ENCODE peak calls at places on chromosomes 7 and 10, in six cellular contexts. One of them, this sample, is unnamed.

GRCh38 chr10:97689637-97690036 is 2.6 kb upstream of the AVPI1 start:
- DNase-seq in uterus: no peak
- DNase-seq in OCI-LY7: no peak
- DNase-seq in AG10803: peak; percentile 98
- DNase-seq in astrocyte of the cerebellum: peak; percentile 62
- DNase-seq in HFF-Myc: peak; percentile 94
- DNase-seq in this sample: peak; percentile 99

GRCh38 chr7:149879801-149880738 is 6.3 kb downstream of the ATP6V0E2 start:
- DNase-seq in uterus: peak; percentile 15
- DNase-seq in OCI-LY7: no peak
- DNase-seq in AG10803: no peak
- DNase-seq in astrocyte of the cerebellum: no peak
- DNase-seq in HFF-Myc: no peak
- DNase-seq in this sample: no peak

GRCh38 chr7:143012409-143012808 is 14.5 kb downstream of the OR9A2 start:
- DNase-seq in uterus: no peak
- DNase-seq in OCI-LY7: no peak
- DNase-seq in AG10803: no peak
- DNase-seq in astrocyte of the cerebellum: no peak
- DNase-seq in HFF-Myc: no peak
- DNase-seq in this sample: peak; percentile 50

GRCh38 chr10:51768886-51769285 is 69.5 kb upstream of the CSTF2T start:
- DNase-seq in uterus: no peak
- DNase-seq in OCI-LY7: no peak
- DNase-seq in AG10803: no peak
- DNase-seq in astrocyte of the cerebellum: no peak
- DNase-seq in HFF-Myc: no peak
- DNase-seq in this sample: no peak

GRCh38 chr7:44244282-44244681 is 43.5 kb downstream of the YKT6 start:
- DNase-seq in uterus: no peak
- DNase-seq in OCI-LY7: peak; percentile 57
- DNase-seq in AG10803: no peak
- DNase-seq in astrocyte of the cerebellum: no peak
- DNase-seq in HFF-Myc: no peak
- DNase-seq in this sample: no peak

GRCh38 chr7:128131701-128132100 is 100.5 kb upstream of the LRRC4 start:
- DNase-seq in uterus: no peak
- DNase-seq in OCI-LY7: no peak
- DNase-seq in AG10803: no peak
- DNase-seq in astrocyte of the cerebellum: no peak
- DNase-seq in HFF-Myc: no peak
- DNase-seq in this sample: no peak

GRCh38 chr7:1592299-1592842 is 22.5 kb upstream of the PSMG3 start:
- DNase-seq in uterus: no peak
- DNase-seq in OCI-LY7: peak; percentile 71
- DNase-seq in AG10803: no peak
- DNase-seq in astrocyte of the cerebellum: no peak
- DNase-seq in HFF-Myc: no peak
- DNase-seq in this sample: no peak

GRCh38 chr7:37191797-37192196 is 256.9 kb downstream of the ELMO1 start:
- DNase-seq in uterus: no peak
- DNase-seq in OCI-LY7: no peak
- DNase-seq in AG10803: no peak
- DNase-seq in astrocyte of the cerebellum: no peak
- DNase-seq in HFF-Myc: no peak
- DNase-seq in this sample: no peak

GRCh38 chr10:79492256-79492655 is 20.1 kb upstream of the EIF5AL1 start:
- DNase-seq in uterus: no peak
- DNase-seq in OCI-LY7: no peak
- DNase-seq in AG10803: no peak
- DNase-seq in astrocyte of the cerebellum: no peak
- DNase-seq in HFF-Myc: no peak
- DNase-seq in this sample: no peak

GRCh38 chr7:37782166-37782565 is 66.2 kb upstream of the NME8 start:
- DNase-seq in uterus: no peak
- DNase-seq in OCI-LY7: no peak
- DNase-seq in AG10803: no peak
- DNase-seq in astrocyte of the cerebellum: no peak
- DNase-seq in HFF-Myc: no peak
- DNase-seq in this sample: no peak

GRCh38 chr7:80257751-80258150 is 123.1 kb downstream of the GNAI1 start:
- DNase-seq in uterus: no peak
- DNase-seq in OCI-LY7: no peak
- DNase-seq in AG10803: peak; percentile 44
- DNase-seq in astrocyte of the cerebellum: no peak
- DNase-seq in HFF-Myc: no peak
- DNase-seq in this sample: no peak

GRCh38 chr7:131945313-131945831 is 388.9 kb upstream of the PODXL start:
- DNase-seq in uterus: peak; percentile 23
- DNase-seq in OCI-LY7: peak; percentile 47
- DNase-seq in AG10803: peak; percentile 19
- DNase-seq in astrocyte of the cerebellum: no peak
- DNase-seq in HFF-Myc: no peak
- DNase-seq in this sample: peak; percentile 12

GRCh38 chr10:48258083-48258482 is 16.4 kb downstream of the FRMPD2 start:
- DNase-seq in uterus: no peak
- DNase-seq in OCI-LY7: no peak
- DNase-seq in AG10803: no peak
- DNase-seq in astrocyte of the cerebellum: no peak
- DNase-seq in HFF-Myc: no peak
- DNase-seq in this sample: no peak

GRCh38 chr10:112899396-112900065 is 50.5 kb upstream of the TCF7L2 start:
- DNase-seq in uterus: no peak
- DNase-seq in OCI-LY7: no peak
- DNase-seq in AG10803: no peak
- DNase-seq in astrocyte of the cerebellum: no peak
- DNase-seq in HFF-Myc: no peak
- DNase-seq in this sample: no peak

GRCh38 chr7:117007285-117007684 is 54.0 kb downstream of the ST7 start:
- DNase-seq in uterus: no peak
- DNase-seq in OCI-LY7: no peak
- DNase-seq in AG10803: no peak
- DNase-seq in astrocyte of the cerebellum: no peak
- DNase-seq in HFF-Myc: no peak
- DNase-seq in this sample: no peak

GRCh38 chr7:128304212-128304611 is 39.5 kb downstream of the RBM28 start:
- DNase-seq in uterus: no peak
- DNase-seq in OCI-LY7: no peak
- DNase-seq in AG10803: peak; percentile 35
- DNase-seq in astrocyte of the cerebellum: no peak
- DNase-seq in HFF-Myc: no peak
- DNase-seq in this sample: no peak

GRCh38 chr10:15373199-15373598 is 2.1 kb upstream of the FAM171A1 start:
- DNase-seq in uterus: no peak
- DNase-seq in OCI-LY7: no peak
- DNase-seq in AG10803: no peak
- DNase-seq in astrocyte of the cerebellum: no peak
- DNase-seq in HFF-Myc: no peak
- DNase-seq in this sample: no peak

GRCh38 chr10:15369642-15370211 is 1.4 kb downstream of the FAM171A1 start:
- DNase-seq in uterus: peak; percentile 17
- DNase-seq in OCI-LY7: no peak
- DNase-seq in AG10803: no peak
- DNase-seq in astrocyte of the cerebellum: no peak
- DNase-seq in HFF-Myc: no peak
- DNase-seq in this sample: no peak

GRCh38 chr10:15368456-15368855 is 2.6 kb downstream of the FAM171A1 start:
- DNase-seq in uterus: no peak
- DNase-seq in OCI-LY7: no peak
- DNase-seq in AG10803: no peak
- DNase-seq in astrocyte of the cerebellum: no peak
- DNase-seq in HFF-Myc: no peak
- DNase-seq in this sample: no peak

GRCh38 chr10:15370212-15370740 is 813 bp downstream of the FAM171A1 start:
- DNase-seq in uterus: peak; percentile 27
- DNase-seq in OCI-LY7: no peak
- DNase-seq in AG10803: peak; percentile 23
- DNase-seq in astrocyte of the cerebellum: no peak
- DNase-seq in HFF-Myc: no peak
- DNase-seq in this sample: peak; percentile 25

DNA sequence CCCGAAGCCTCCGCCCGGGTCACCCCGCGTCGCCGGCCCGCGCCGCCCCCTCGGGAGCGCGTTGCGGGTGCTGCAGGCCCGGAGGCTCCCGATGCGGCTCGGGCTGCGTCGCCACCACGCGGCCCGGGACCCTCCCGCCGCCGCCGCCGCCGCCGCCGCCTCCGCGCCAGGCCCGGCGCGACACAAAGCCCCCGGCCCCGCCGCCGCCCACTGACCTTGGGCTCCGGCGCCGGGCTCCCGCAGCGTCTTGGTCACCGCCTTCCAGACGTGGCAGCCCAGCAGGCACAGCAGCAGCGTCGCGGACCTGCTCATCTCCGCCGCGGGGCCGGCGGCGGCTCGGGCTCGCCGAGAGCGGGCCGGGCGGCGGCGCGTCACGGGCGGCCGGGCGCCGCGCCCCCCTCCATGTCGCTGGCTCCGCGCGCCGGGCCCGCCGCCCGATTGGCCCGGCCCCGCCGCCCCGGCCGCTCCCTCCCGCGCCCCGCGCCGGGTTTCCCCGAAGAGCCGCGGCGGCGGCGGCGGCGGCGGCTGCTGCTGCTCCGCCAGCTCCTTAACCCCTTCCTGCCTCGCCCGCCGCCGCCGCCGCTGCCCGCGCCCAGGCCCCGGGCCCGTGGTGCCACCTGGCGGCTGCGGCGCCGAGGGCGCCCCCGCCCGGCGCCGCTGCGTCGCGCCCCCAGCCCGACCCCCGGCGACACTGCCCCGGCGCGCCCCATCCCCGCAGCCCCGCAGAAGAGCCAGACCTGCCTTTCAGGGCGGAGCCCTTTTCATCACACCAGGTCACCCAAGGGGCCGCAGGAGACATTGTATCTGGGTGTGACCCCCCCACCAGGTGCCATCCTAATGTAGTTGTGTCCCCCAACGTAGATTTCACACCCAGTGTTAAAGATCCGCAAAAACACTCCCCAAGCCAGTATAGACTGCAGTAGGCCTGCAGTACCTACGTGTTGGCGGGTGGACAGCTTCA is at the start of gene FAM171A1:
- DNase-seq in uterus: peak; percentile 51
- DNase-seq in OCI-LY7: no peak
- DNase-seq in AG10803: peak; percentile 58
- DNase-seq in astrocyte of the cerebellum: no peak
- DNase-seq in HFF-Myc: no peak
- DNase-seq in this sample: peak; percentile 18
- TF ChIP-seq CTCF in uterus: no peak
- TF ChIP-seq CTCF in OCI-LY7: no peak
- TF ChIP-seq CTCF in AG10803: peak; percentile 1
- TF ChIP-seq CTCF in astrocyte of the cerebellum: no peak
- TF ChIP-seq CTCF in HFF-Myc: peak; percentile 8
- TF ChIP-seq CTCF in this sample: no peak

DNA sequence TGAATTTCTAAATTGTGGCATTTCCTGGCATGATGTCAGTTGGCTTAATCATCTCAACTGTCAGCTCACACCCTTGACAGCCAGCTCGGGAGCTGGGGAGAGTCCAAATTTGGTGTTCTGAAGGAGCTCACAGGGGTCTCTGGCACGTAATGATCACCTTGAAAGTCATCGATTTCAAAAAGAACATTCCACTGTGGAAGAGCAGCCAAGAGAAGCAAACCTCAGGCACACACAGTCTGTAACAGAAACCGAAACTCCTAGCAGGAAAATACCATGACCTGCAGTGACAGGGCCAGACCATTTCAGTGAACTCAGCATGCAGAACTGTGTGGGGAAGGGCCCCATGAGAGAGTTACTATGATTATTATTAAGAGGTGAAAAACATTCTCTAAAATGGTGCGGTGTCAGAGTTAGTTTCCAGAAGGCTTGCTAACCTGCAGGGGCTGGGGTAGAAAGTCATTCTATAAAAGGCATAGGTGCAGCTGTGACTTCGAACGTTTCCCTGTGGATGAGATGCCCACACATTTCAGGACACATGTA is 26.4 kb upstream of the KLF6 start:
- DNase-seq in uterus: no peak
- DNase-seq in OCI-LY7: peak; percentile 66
- DNase-seq in AG10803: peak; percentile 61
- DNase-seq in astrocyte of the cerebellum: peak; percentile 90
- DNase-seq in HFF-Myc: no peak
- DNase-seq in this sample: peak; percentile 89
- H3K4me3 ChIP-seq in uterus: no peak overlapping the region
- H3K4me3 ChIP-seq in OCI-LY7: peak overlapping the region; percentile 54
- H3K4me3 ChIP-seq in AG10803: peak overlapping the region; percentile 7
- H3K4me3 ChIP-seq in astrocyte of the cerebellum: no peak overlapping the region
- H3K4me3 ChIP-seq in HFF-Myc: no peak overlapping the region
- H3K4me3 ChIP-seq in this sample: no peak overlapping the region

DNA sequence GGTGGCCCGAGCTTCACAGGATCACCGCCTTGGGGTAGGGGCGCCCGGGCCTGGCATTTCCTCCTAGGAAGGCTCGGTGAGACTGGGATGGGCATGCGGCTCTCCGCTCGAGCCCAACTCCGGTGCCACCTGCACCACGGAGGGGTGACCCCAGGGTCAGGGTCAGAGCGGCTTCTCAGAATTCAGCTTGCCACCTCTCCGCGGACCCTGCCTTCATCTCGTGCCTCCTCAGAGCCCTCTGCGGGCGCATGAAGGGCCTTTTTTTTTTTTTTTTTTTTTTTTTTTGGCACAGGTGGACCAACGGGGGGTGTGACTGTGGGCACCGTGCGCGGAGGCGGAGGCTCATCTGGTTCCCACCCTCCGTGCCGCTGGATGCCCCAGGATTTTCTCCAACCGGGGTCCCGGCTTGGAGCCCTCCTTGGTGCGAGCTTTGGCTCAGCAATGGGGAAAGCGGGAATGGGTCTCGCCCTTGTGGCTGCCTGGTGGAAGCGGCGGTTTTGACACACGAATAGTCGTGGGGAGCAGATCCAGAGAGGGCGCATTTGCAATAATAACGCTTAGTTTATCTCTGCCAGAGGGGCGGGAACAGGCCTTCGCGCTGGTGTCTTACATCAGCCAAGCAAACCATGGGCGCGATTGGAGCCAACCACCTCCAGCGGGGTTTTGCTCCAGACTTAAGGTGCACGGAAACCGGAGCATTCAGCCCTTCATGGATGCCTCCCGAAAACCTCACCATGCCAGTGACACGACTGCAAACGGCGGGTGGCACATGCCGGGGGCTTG is 5.0 kb upstream of the TNRC18 start:
- DNase-seq in uterus: peak; percentile 77
- DNase-seq in OCI-LY7: no peak
- DNase-seq in AG10803: peak; percentile 90
- DNase-seq in astrocyte of the cerebellum: peak; percentile 73
- DNase-seq in HFF-Myc: no peak
- DNase-seq in this sample: peak; percentile 89
- TF ChIP-seq CTCF in uterus: no peak
- TF ChIP-seq CTCF in OCI-LY7: no peak
- TF ChIP-seq CTCF in AG10803: peak; percentile 37
- TF ChIP-seq CTCF in astrocyte of the cerebellum: no peak
- TF ChIP-seq CTCF in HFF-Myc: no peak
- TF ChIP-seq CTCF in this sample: peak; percentile 28

GRCh38 chr7:133614251-133614650 is 361.4 kb downstream of the EXOC4 start:
- DNase-seq in uterus: no peak
- DNase-seq in OCI-LY7: no peak
- DNase-seq in AG10803: no peak
- DNase-seq in astrocyte of the cerebellum: no peak
- DNase-seq in HFF-Myc: no peak
- DNase-seq in this sample: no peak

GRCh38 chr7:133618970-133619369 is 366.1 kb downstream of the EXOC4 start:
- DNase-seq in uterus: no peak
- DNase-seq in OCI-LY7: no peak
- DNase-seq in AG10803: no peak
- DNase-seq in astrocyte of the cerebellum: no peak
- DNase-seq in HFF-Myc: no peak
- DNase-seq in this sample: no peak

GRCh38 chr7:133623716-133624115 is 370.8 kb downstream of the EXOC4 start:
- DNase-seq in uterus: no peak
- DNase-seq in OCI-LY7: no peak
- DNase-seq in AG10803: no peak
- DNase-seq in astrocyte of the cerebellum: no peak
- DNase-seq in HFF-Myc: no peak
- DNase-seq in this sample: no peak

GRCh38 chr7:133619491-133619890 is 366.6 kb downstream of the EXOC4 start:
- DNase-seq in uterus: no peak
- DNase-seq in OCI-LY7: no peak
- DNase-seq in AG10803: no peak
- DNase-seq in astrocyte of the cerebellum: no peak
- DNase-seq in HFF-Myc: no peak
- DNase-seq in this sample: no peak
- H3K4me3 ChIP-seq in uterus: no peak overlapping the region
- H3K4me3 ChIP-seq in OCI-LY7: no peak overlapping the region
- H3K4me3 ChIP-seq in AG10803: no peak overlapping the region
- H3K4me3 ChIP-seq in astrocyte of the cerebellum: no peak overlapping the region
- H3K4me3 ChIP-seq in HFF-Myc: no peak overlapping the region
- H3K4me3 ChIP-seq in this sample: no peak overlapping the region